ENCODE peak calls at places on chromosomes 6 and 20, in four cellular contexts. One of them, this sample, is unnamed.

GRCh38 chr6:111852704-111853103 is 20.5 kb downstream of the FYN start:
- DNase-seq in GM12878: no peak
- DNase-seq in H1: no peak
- DNase-seq in HCT116: no peak
- DNase-seq in this sample: no peak

GRCh38 chr6:154411076-154411475 is 54.5 kb upstream of the IPCEF1 start:
- DNase-seq in H1: no peak
- DNase-seq in HCT116: no peak
- DNase-seq in GM12878: no peak
- DNase-seq in this sample: no peak

GRCh38 chr20:38724603-38725457 is 544 bp downstream of the SLC32A1 start:
- DNase-seq in GM12878: no peak
- DNase-seq in HCT116: no peak
- DNase-seq in H1: no peak
- DNase-seq in this sample: peak; percentile 64

GRCh38 chr6:127332383-127332961 is 10.9 kb downstream of the ECHDC1 start:
- DNase-seq in HCT116: no peak
- DNase-seq in H1: no peak
- DNase-seq in GM12878: no peak
- DNase-seq in this sample: no peak

GRCh38 chr6:154092336-154092962 is 53.4 kb downstream of the OPRM1 start:
- DNase-seq in GM12878: no peak
- DNase-seq in HCT116: no peak
- DNase-seq in H1: no peak
- DNase-seq in this sample: peak; percentile 71

GRCh38 chr20:47360489-47361267 is 4.2 kb upstream of the ZMYND8 start:
- DNase-seq in HCT116: peak; percentile 60
- DNase-seq in H1: no peak
- DNase-seq in GM12878: no peak
- DNase-seq in this sample: peak; percentile 75

GRCh38 chr6:55040102-55040848 is 134.0 kb upstream of the HCRTR2 start:
- DNase-seq in H1: no peak
- DNase-seq in HCT116: no peak
- DNase-seq in GM12878: no peak
- DNase-seq in this sample: no peak

GRCh38 chr20:8156603-8157079 is 24.6 kb downstream of the PLCB1 start:
- DNase-seq in GM12878: peak; percentile 23
- DNase-seq in HCT116: peak; percentile 31
- DNase-seq in H1: no peak
- DNase-seq in this sample: no peak

GRCh38 chr20:51335329-51335841 is 207.1 kb downstream of the NFATC2 start:
- DNase-seq in H1: no peak
- DNase-seq in HCT116: no peak
- DNase-seq in GM12878: no peak
- DNase-seq in this sample: no peak

GRCh38 chr20:47319517-47320252 is 36.8 kb downstream of the ZMYND8 start:
- DNase-seq in H1: peak; percentile 93
- DNase-seq in GM12878: no peak
- DNase-seq in HCT116: peak; percentile 78
- DNase-seq in this sample: no peak

GRCh38 chr6:70112686-70113570 is 190.0 kb downstream of the COL9A1 start:
- DNase-seq in HCT116: no peak
- DNase-seq in GM12878: no peak
- DNase-seq in H1: no peak
- DNase-seq in this sample: no peak

GRCh38 chr20:44513871-44514270 is 8.0 kb downstream of the SERINC3 start:
- DNase-seq in GM12878: no peak
- DNase-seq in H1: no peak
- DNase-seq in HCT116: no peak
- DNase-seq in this sample: no peak

GRCh38 chr6:90411292-90411781 is 114.7 kb upstream of the BACH2 start:
- DNase-seq in GM12878: peak; percentile 59
- DNase-seq in H1: no peak
- DNase-seq in HCT116: peak; percentile 71
- DNase-seq in this sample: no peak

GRCh38 chr6:132167966-132168365 is 216.8 kb upstream of the CCN2 start:
- DNase-seq in GM12878: no peak
- DNase-seq in H1: no peak
- DNase-seq in HCT116: no peak
- DNase-seq in this sample: no peak

GRCh38 chr6:135257641-135258405 is 76.7 kb downstream of the MYB start:
- DNase-seq in GM12878: no peak
- DNase-seq in HCT116: no peak
- DNase-seq in H1: no peak
- DNase-seq in this sample: no peak

GRCh38 chr20:53609501-53610445 is 16.1 kb upstream of the ZNF217 start:
- DNase-seq in H1: no peak
- DNase-seq in GM12878: no peak
- DNase-seq in HCT116: no peak
- DNase-seq in this sample: no peak

GRCh38 chr20:63101781-63102719 is 95.3 kb upstream of the BHLHE23 start:
- DNase-seq in GM12878: no peak
- DNase-seq in HCT116: no peak
- DNase-seq in H1: no peak
- DNase-seq in this sample: peak; percentile 67

GRCh38 chr6:48567016-48567415 is 456.0 kb upstream of the PTCHD4 start:
- DNase-seq in HCT116: no peak
- DNase-seq in GM12878: no peak
- DNase-seq in H1: no peak
- DNase-seq in this sample: no peak

GRCh38 chr20:16191496-16191895 is 381.8 kb downstream of the KIF16B start:
- DNase-seq in GM12878: no peak
- DNase-seq in H1: no peak
- DNase-seq in HCT116: no peak
- DNase-seq in this sample: no peak

GRCh38 chr20:47825011-47825762 is 39.9 kb upstream of the SULF2 start:
- DNase-seq in GM12878: no peak
- DNase-seq in H1: no peak
- DNase-seq in HCT116: no peak
- DNase-seq in this sample: no peak

GRCh38 chr6:39517763-39518162 is 195.3 kb upstream of the KCNK16 start:
- DNase-seq in HCT116: no peak
- DNase-seq in GM12878: no peak
- DNase-seq in H1: no peak
- DNase-seq in this sample: no peak

GRCh38 chr6:7264686-7265384 is 48.2 kb downstream of the SSR1 start:
- DNase-seq in HCT116: no peak
- DNase-seq in H1: no peak
- DNase-seq in GM12878: no peak
- DNase-seq in this sample: no peak

GRCh38 chr6:43714311-43715055 is 26.9 kb upstream of the MRPS18A start:
- DNase-seq in GM12878: no peak
- DNase-seq in H1: no peak
- DNase-seq in HCT116: no peak
- DNase-seq in this sample: peak; percentile 81

GRCh38 chr6:161100072-161100471 is 108.5 kb downstream of the MAP3K4 start:
- DNase-seq in H1: no peak
- DNase-seq in GM12878: no peak
- DNase-seq in HCT116: no peak
- DNase-seq in this sample: no peak

GRCh38 chr6:90424580-90424979 is 127.9 kb upstream of the BACH2 start:
- DNase-seq in GM12878: no peak
- DNase-seq in H1: no peak
- DNase-seq in HCT116: no peak
- DNase-seq in this sample: no peak

GRCh38 chr20:18223399-18223798 is 64.9 kb upstream of the ZNF133 start:
- DNase-seq in GM12878: no peak
- DNase-seq in HCT116: no peak
- DNase-seq in H1: no peak
- DNase-seq in this sample: no peak

GRCh38 chr6:111975501-111975900 is 78.4 kb upstream of the CCN6 start:
- DNase-seq in GM12878: no peak
- DNase-seq in H1: no peak
- DNase-seq in HCT116: no peak
- DNase-seq in this sample: no peak

GRCh38 chr6:87718662-87719433 is 16.8 kb upstream of the AKIRIN2 start:
- DNase-seq in HCT116: no peak
- DNase-seq in H1: no peak
- DNase-seq in GM12878: no peak
- DNase-seq in this sample: no peak

GRCh38 chr20:32467506-32468312 is 109.6 kb downstream of the ASXL1 start:
- DNase-seq in HCT116: no peak
- DNase-seq in H1: no peak
- DNase-seq in GM12878: no peak
- DNase-seq in this sample: no peak

DNA sequence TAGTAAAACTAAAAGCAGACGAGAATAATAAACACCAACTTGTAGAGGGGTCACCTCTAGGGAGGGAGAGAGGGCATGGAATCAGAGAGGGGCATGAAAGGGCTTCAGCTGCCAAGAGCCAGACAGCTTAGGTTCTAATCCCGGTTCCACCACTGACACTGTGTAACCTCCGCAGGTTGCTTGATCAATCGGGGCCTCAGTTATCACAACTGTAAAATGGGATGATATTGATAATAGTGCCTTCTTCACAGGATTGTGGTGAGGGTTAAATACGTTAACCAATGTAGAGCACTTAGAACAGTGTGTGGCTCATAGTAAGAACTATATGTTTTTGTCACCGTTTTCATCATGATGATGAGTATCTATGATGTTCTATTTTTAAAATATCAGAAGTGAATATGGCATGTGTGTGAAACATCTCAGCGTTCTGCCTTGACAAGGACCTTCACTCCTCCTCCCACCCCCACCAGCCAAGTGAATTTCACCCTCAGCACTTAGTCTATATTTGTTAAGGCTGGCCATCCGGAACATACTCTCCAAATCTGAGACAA is 10.3 kb upstream of the MAPK13 start:
- DNase-seq in H1: no peak
- DNase-seq in GM12878: no peak
- DNase-seq in HCT116: no peak
- DNase-seq in this sample: no peak
- TF ChIP-seq SIN3A in H1: no peak
- TF ChIP-seq SIN3A in GM12878: no peak
- TF ChIP-seq SIN3A in HCT116: no peak
- TF ChIP-seq SIN3A in this sample: no peak

DNA sequence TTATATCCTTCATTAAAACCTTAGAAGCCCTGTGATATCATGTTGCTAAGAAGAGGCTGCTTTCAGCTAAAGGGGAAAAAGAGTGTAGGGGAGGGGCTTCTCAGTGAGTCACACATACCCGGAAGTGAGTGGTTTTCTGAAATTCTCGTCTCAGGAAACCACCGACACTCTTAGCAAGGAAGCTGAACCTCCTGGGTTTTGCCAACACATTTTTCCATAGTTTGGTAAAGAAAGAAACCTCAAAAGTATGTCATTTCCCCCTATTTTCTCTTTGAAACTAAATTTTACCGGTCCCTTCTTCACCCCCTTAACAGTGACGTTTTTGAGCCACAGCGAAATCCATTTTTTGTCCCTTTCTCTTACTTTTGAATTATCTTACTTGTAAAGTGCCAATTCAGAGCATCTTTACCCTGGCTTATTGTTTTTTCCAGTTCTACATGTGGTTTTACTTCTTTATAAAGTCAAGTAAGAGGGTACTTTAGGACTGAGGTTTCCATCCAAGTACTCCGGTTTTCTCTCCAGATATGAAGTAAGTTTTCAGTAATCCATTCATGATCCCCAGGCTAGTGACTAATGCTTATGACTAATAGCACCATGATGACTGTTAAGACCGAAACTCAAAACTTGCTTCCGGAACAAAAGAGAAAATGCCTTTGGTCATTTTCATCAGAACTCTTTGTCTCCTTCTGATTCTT is 219.3 kb downstream of the ARHGAP18 start:
- DNase-seq in HCT116: peak; percentile 94
- DNase-seq in H1: no peak
- DNase-seq in GM12878: peak; percentile 68
- DNase-seq in this sample: no peak
- TF ChIP-seq SIN3A in HCT116: peak; percentile 67
- TF ChIP-seq SIN3A in H1: no peak
- TF ChIP-seq SIN3A in GM12878: no peak
- TF ChIP-seq SIN3A in this sample: peak; percentile 77

GRCh38 chr6:122408697-122409458 is 9.4 kb downstream of the HSF2 start:
- DNase-seq in GM12878: no peak
- DNase-seq in HCT116: no peak
- DNase-seq in H1: no peak
- DNase-seq in this sample: no peak

GRCh38 chr6:122406187-122406586 is 6.7 kb downstream of the HSF2 start:
- DNase-seq in H1: no peak
- DNase-seq in HCT116: no peak
- DNase-seq in GM12878: no peak
- DNase-seq in this sample: no peak

GRCh38 chr6:122405417-122405816 is 6.0 kb downstream of the HSF2 start:
- DNase-seq in HCT116: no peak
- DNase-seq in GM12878: no peak
- DNase-seq in H1: no peak
- DNase-seq in this sample: peak; percentile 4

GRCh38 chr6:122408240-122408639 is 8.8 kb downstream of the HSF2 start:
- DNase-seq in GM12878: no peak
- DNase-seq in HCT116: no peak
- DNase-seq in H1: no peak
- DNase-seq in this sample: no peak

DNA sequence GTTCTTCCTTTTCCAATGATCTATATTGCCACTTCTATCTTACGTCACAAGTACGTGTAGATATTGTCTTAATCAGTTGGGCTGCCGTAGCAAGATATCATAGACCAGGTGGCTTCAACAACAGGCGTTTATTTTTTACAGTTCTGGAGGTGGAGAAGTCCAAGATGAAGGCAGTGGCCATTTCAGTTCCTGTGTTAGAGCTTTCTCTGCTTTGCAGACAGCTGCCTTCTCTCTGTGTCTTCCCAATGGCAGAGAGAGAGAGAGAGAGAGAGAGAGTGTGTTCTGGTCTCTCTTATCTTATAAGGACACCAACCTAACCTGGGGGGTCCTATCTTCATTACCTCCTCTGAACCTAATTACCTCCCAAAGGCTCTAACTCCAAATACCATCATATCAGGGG is 8.3 kb downstream of the HSF2 start:
- DNase-seq in GM12878: no peak
- DNase-seq in HCT116: no peak
- DNase-seq in H1: no peak
- DNase-seq in this sample: no peak
- TF ChIP-seq SIN3A in GM12878: no peak
- TF ChIP-seq SIN3A in HCT116: no peak
- TF ChIP-seq SIN3A in H1: no peak
- TF ChIP-seq SIN3A in this sample: no peak

GRCh38 chr6:56595490-56596122 is 47.1 kb downstream of the DST start:
- DNase-seq in GM12878: peak; percentile 31
- DNase-seq in HCT116: peak; percentile 12
- DNase-seq in H1: no peak
- DNase-seq in this sample: peak; percentile 10

GRCh38 chr6:56594699-56595098 is 48.0 kb downstream of the DST start:
- DNase-seq in HCT116: no peak
- DNase-seq in GM12878: peak; percentile 24
- DNase-seq in H1: no peak
- DNase-seq in this sample: no peak

DNA sequence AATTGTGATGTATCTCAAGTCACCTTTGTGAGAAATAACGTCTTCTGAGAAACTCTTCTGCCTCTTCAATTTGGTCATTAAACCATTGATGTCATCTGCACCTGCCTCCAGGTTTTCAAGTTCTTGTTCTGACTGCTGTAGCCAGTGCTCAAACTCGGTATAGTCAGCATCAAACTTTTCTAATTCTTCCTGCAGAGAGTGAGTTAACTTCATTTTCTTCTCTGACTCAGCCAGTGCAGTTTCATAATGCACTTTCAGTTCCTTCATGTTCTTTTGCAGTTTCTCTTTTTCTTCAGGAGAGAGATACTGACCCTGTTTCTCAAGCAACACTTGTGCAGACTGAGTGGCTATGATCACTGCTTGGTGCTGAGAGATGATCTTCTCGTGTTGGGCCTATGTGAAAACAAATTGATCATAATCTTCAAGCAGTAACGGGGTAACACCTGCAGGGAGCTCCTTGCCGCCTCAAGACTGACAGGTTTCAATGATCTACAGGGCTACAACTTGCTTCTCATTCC is 48.8 kb downstream of the DST start:
- DNase-seq in H1: no peak
- DNase-seq in GM12878: peak; percentile 93
- DNase-seq in HCT116: no peak
- DNase-seq in this sample: no peak
- TF ChIP-seq SIN3A in H1: no peak
- TF ChIP-seq SIN3A in GM12878: no peak
- TF ChIP-seq SIN3A in HCT116: no peak
- TF ChIP-seq SIN3A in this sample: no peak

This sample was measured in SK-N-SH.